ENCODE peak calls at places on chromosomes 2 and 18, in eight cellular contexts. T, Y, S, V, B, G, Z and H are unnamed samples.

GRCh38 chr2:235543126-235543750 is 49.4 kb downstream of the AGAP1 start:
- DNase-seq in G (no peak), T (no peak), V (no peak), Y (no peak), Z (no peak), S (no peak), B (no peak), H (no peak)

GRCh38 chr18:78406743-78407455 is 572.7 kb upstream of the SALL3 start:
- DNase-seq in Y (no peak), B (no peak), Z (no peak), V (no peak), T (no peak), G (peak; percentile 25), S (no peak), H (no peak)

GRCh38 chr2:75573145-75573878 is 12.6 kb upstream of the EVA1A start:
- DNase-seq in Z (no peak), T (no peak), B (no peak), S (no peak), G (no peak), Y (no peak), V (no peak), H (no peak)

GRCh38 chr2:215727507-215728503 is 285.5 kb downstream of the MREG start:
- DNase-seq in T (no peak), B (no peak), S (no peak), V (no peak), Y (no peak), Z (no peak), G (no peak), H (no peak)

GRCh38 chr2:241893265-241893664 is 23.7 kb downstream of the RTP5 start:
- DNase-seq in S (peak; percentile 15), B (peak; percentile 68), Y (peak; percentile 24), V (no peak), Z (no peak), G (peak; percentile 24), T (no peak), H (no peak)

GRCh38 chr2:40997362-40997761 is 545.5 kb upstream of the SLC8A1 start:
- DNase-seq in Z (no peak), S (no peak), V (no peak), B (no peak), Y (no peak), T (no peak), G (no peak), H (no peak)

GRCh38 chr2:44110444-44110843 is 58.2 kb upstream of the PPM1B start:
- DNase-seq in Z (no peak), T (no peak), V (no peak), G (no peak), Y (no peak), S (no peak), B (no peak), H (no peak)

GRCh38 chr2:54626131-54626530 is 97.3 kb upstream of the EML6 start:
- DNase-seq in G (no peak), S (no peak), Y (no peak), T (no peak), B (no peak), V (no peak), Z (no peak), H (no peak)

GRCh38 chr2:223643310-223643709 is 41.1 kb upstream of the SCG2 start:
- DNase-seq in Z (no peak), V (no peak), S (no peak), T (no peak), Y (no peak), B (no peak), G (no peak), H (no peak)

GRCh38 chr2:72985891-72986683 is 68.8 kb downstream of the EMX1 start:
- DNase-seq in Y (peak; percentile 39), Z (no peak), T (no peak), G (no peak), B (no peak), S (no peak), V (no peak), H (no peak)

GRCh38 chr2:43083710-43084698 is 142.4 kb downstream of the ZFP36L2 start:
- DNase-seq in T (peak; percentile 90), Z (no peak), S (no peak), G (no peak), B (no peak), V (no peak), Y (peak; percentile 78), H (no peak)
- H3K4me3 ChIP-seq in T (no peak overlapping the region), Z (no peak overlapping the region), S (no peak overlapping the region), G (no peak overlapping the region), B (no peak overlapping the region), V (no peak overlapping the region), Y (no peak overlapping the region), H (no peak overlapping the region)

GRCh38 chr18:37334494-37335125 is 231.0 kb downstream of the CELF4 start:
- DNase-seq in S (no peak), B (no peak), T (peak; percentile 22), Z (no peak), G (no peak), Y (no peak), V (no peak), H (no peak)

GRCh38 chr18:37336568-37337285 is 228.9 kb downstream of the CELF4 start:
- DNase-seq in Z (no peak), Y (no peak), T (no peak), B (no peak), G (no peak), S (no peak), V (no peak), H (no peak)

GRCh38 chr18:37332764-37333420 is 232.7 kb downstream of the CELF4 start:
- DNase-seq in Z (no peak), B (no peak), T (no peak), V (no peak), Y (no peak), S (no peak), G (no peak), H (no peak)

GRCh38 chr18:37339701-37340215 is 225.8 kb downstream of the CELF4 start:
- DNase-seq in T (no peak), Y (no peak), B (no peak), G (no peak), Z (no peak), S (no peak), V (no peak), H (no peak)

DNA sequence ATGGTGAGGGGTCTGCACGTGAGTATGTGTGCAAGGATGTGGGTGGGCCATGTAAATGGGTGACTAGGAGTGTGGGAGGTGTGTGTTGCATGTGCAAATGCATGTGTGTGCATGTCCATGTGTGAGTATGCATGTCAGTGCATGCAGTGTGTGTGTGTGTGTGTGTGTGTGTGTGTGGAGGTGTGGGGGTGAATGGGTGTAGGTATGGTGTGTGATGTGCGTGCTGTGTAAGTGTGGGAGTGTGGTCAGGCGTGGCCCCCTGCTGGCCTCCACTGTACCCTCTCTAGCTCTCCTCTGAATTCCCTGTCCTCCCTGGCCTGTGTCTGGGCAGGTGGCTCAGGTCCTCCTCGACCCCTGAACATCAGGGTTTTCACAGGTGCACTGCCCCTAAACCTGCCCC is 230.3 kb downstream of the CELF4 start:
- DNase-seq in V (no peak), S (no peak), B (no peak), T (no peak), Y (no peak), Z (no peak), G (no peak), H (no peak)
- TF ChIP-seq CTCF in V (no peak), S (no peak), B (no peak), T (peak; percentile 60), Y (no peak), Z (no peak), G (no peak), H (no peak)

DNA sequence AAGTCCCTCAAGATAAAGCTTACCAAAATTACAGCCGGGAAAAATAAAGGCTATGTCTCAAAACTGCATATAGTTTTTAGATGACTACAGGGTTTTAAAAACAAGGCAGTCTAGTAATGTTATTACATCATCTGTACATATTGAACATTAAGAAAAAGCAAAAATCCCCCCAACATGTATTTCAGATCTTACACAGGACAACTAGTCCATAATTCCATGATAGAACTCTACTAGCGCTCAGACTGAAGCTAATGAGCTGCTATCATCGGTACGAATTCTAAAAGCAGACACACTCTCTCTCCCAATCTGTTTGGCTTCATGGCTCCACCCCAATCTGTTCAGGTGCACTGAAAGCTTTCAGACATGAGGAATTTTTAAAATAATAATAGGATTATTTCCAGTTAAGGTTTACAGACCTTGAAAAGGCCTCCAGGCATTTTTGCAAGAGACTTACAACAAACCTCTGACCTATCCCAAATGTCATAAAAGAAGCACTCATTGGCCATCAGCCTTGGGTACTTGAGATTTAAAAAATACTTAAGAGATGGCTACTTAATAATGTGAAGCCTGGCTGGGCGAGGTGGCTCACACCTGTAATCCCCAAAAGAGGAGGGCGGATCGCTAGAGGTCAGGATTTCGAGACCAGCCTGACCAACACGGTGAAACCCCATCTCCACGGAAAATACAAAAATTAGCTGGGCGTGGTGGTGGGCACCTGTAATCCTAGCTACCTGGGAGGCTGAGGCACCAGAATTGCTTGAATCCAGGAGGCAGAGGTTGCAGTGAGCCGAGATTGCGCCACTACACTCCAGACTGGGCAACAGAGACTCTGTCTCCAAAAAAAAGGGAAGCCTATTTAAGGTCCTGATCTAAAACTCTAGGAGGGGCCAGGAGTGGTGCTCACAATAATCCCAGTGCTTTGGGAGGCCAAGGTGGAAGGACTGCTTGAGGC is 2.0 kb downstream of the NPC1 start:
- DNase-seq in S (no peak), Z (no peak), T (no peak), G (no peak), Y (no peak), B (no peak), V (no peak), H (no peak)
- H3K4me3 ChIP-seq in S (peak overlapping the region; percentile 98), Z (peak overlapping the region; percentile 85), T (no peak overlapping the region), G (no peak overlapping the region), Y (no peak overlapping the region), B (peak overlapping the region; percentile 94), V (peak overlapping the region; percentile 87), H (peak overlapping the region; percentile 100)

GRCh38 chr2:210170442-210171303 is 536 bp downstream of the KANSL1L start:
- DNase-seq in T (peak; percentile 84), B (peak; percentile 98), V (peak; percentile 77), G (peak; percentile 96), Y (peak; percentile 96), Z (peak; percentile 97), S (peak; percentile 93), H (peak; percentile 97)
- TF ChIP-seq CTCF in T (no peak), B (no peak), V (no peak), G (no peak), Y (no peak), Z (no peak), S (no peak), H (no peak)

DNA sequence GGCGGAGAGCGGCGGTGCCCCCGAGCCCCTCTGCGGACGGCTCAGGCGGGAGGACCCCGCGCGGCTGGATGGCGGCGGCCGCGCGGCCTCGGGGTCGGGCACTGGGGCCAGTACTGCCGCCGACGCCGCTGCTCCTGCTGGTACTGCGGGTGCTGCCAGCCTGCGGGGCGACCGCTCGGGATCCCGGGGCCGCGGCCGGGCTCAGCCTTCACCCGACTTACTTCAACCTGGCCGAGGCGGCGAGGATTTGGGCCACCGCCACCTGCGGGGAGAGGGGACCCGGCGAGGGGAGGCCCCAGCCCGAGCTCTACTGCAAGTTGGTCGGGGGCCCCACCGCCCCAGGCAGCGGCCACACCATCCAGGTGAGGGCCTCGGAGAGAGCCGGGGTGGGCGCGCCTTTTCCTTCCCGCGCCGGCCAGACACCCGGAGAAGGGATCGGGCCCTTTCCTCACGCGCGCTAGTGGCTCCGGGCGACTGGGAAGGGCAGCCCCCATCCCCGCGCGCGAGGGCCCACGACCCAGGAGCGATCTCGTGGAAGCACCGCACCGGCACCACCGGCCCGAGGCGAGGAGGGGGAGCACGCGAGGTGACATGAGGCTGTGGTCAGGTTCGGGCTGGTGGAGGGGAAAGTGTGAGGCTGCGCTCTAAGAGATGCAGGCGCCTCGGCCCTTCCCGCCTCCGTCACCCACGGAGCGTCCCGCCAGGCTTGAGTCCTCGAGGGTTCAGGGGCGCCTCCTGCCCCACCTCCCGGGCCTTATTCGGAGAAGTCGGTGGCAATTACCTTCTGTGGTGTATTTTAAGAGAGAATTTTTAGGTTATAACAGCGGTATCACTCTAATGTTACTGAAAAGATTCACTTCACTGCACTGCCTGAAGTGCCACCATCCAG is 607 bp downstream of the LAMA3 start:
- DNase-seq in V (no peak), B (peak; percentile 81), G (peak; percentile 26), T (no peak), Y (peak; percentile 26), S (no peak), Z (no peak), H (no peak)
- H3K4me3 ChIP-seq in V (peak overlapping the region; percentile 64), B (peak overlapping the region; percentile 85), G (peak overlapping the region; percentile 49), T (peak overlapping the region; percentile 49), Y (peak overlapping the region; percentile 47), S (peak overlapping the region; percentile 58), Z (peak overlapping the region; percentile 57), H (peak overlapping the region; percentile 28)